ENCODE peak calls at places on chromosomes 16 and 17, in ten cellular contexts. F is suprapubic skin; K is mesenchymal stem cell; V is effector memory CD4-positive, alpha-beta T cell; G is lower lobe of right lung; H is neural progenitor cell; M is tibial nerve; S is IMR-90; N is uterus; A is spleen. T is an unnamed sample.

GRCh38 chr16:23107878-23108277 is 41.4 kb downstream of the USP31 start:
- DNase-seq in F (no peak), K (no peak), V (no peak), G (no peak), H (no peak), M (no peak), S (no peak), N (no peak), A (no peak), T (no peak)

GRCh38 chr17:64328875-64329405 is 61.7 kb downstream of the PECAM1 start:
- DNase-seq in F (no peak), K (no peak), V (no peak), G (no peak), H (no peak), M (no peak), S (no peak), N (no peak), A (no peak), T (no peak)

GRCh38 chr16:64977211-64977920 is 144.5 kb downstream of the CDH11 start:
- DNase-seq in F (no peak), K (no peak), V (no peak), G (no peak), H (no peak), M (no peak), S (no peak), N (no peak), A (no peak), T (no peak)

GRCh38 chr17:8651013-8651412 is 20.5 kb upstream of the MYH10 start:
- DNase-seq in F (no peak), K (no peak), V (no peak), G (no peak), H (no peak), M (no peak), S (no peak), N (no peak), A (no peak), T (no peak)

GRCh38 chr17:12927541-12928425 is 90.0 kb downstream of the ELAC2 start:
- DNase-seq in F (no peak), K (no peak), V (no peak), G (no peak), H (no peak), M (no peak), S (no peak), N (peak; percentile 23), A (no peak), T (peak; percentile 47)

GRCh38 chr17:75240394-75241142 is 20.8 kb downstream of the GGA3 start:
- DNase-seq in F (no peak), K (peak; percentile 48), V (no peak), G (no peak), H (peak; percentile 88), M (no peak), S (peak; percentile 20), N (no peak), A (no peak), T (no peak)

GRCh38 chr17:66978514-66979061 is 14.1 kb downstream of the CACNG4 start:
- DNase-seq in F (no peak), K (no peak), V (no peak), G (no peak), H (no peak), M (no peak), S (no peak), N (no peak), A (no peak), T (peak; percentile 77)

GRCh38 chr17:74002241-74002640 is 201.2 kb upstream of the RPL38 start:
- DNase-seq in F (no peak), K (no peak), V (no peak), G (no peak), H (no peak), M (no peak), S (no peak), N (no peak), A (no peak), T (no peak)

GRCh38 chr17:75689441-75689873 is 22.3 kb downstream of the SAP30BP start:
- DNase-seq in F (no peak), K (no peak), V (peak; percentile 8), G (no peak), H (no peak), M (no peak), S (no peak), N (no peak), A (peak; percentile 63), T (no peak)

GRCh38 chr17:80426671-80427326 is 11.8 kb downstream of the ENDOV start:
- DNase-seq in F (no peak), K (peak; percentile 72), V (peak; percentile 75), G (peak; percentile 81), H (peak; percentile 91), M (peak; percentile 52), S (peak; percentile 50), N (peak; percentile 75), A (peak; percentile 95), T (peak; percentile 81)

GRCh38 chr16:26672206-26672605 is 394.5 kb upstream of the C16orf82 start:
- DNase-seq in F (no peak), K (no peak), V (no peak), G (no peak), H (no peak), M (no peak), S (no peak), N (no peak), A (no peak), T (no peak)

GRCh38 chr16:88387177-88387576 is 4.4 kb downstream of the ZNF469 start:
- DNase-seq in F (no peak), K (no peak), V (no peak), G (peak; percentile 42), H (no peak), M (no peak), S (peak; percentile 50), N (no peak), A (no peak), T (no peak)
- H3K27me3 ChIP-seq in F (peaks cover 71% of the 10 kb centered on the region), K (no peaks in the 10 kb centered on the region), V (peaks cover 22% of the 10 kb centered on the region), G (peaks cover 34% of the 10 kb centered on the region), H (peaks cover 49% of the 10 kb centered on the region), M (peaks cover 30% of the 10 kb centered on the region), S (no peaks in the 10 kb centered on the region), N (no peaks in the 10 kb centered on the region), A (peaks cover 24% of the 10 kb centered on the region), T (peaks cover 37% of the 10 kb centered on the region)

DNA sequence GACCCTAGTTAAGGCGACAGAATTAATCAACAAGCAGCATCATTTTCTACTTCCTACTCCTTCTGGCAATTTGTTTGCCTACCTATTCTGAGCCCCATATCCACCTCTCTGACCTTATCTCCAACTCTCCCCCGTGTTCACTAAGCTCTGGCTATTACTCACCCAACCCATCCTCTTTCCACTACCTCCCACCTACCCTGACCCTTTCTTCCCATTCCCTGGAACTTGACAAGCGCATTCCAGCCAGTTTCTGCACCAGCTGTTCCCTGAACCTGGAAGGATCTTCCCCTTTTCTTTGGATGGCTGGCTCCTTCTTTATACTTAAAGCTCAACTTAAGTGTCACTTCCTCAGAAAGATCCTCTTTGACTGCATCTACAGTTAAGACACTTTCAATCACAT is 2.3 kb downstream of the DCUN1D3 start:
- DNase-seq in F (no peak), K (no peak), V (no peak), G (no peak), H (no peak), M (no peak), S (peak; percentile 7), N (no peak), A (no peak), T (no peak)
- H3K4me3 ChIP-seq in F (no peak overlapping the region), K (no peak overlapping the region), V (no peak overlapping the region), G (no peak overlapping the region), H (peak overlapping the region; percentile 89), M (peak overlapping the region; percentile 63), S (no peak overlapping the region), N (peak overlapping the region; percentile 1), A (no peak overlapping the region), T (no peak overlapping the region)

DNA sequence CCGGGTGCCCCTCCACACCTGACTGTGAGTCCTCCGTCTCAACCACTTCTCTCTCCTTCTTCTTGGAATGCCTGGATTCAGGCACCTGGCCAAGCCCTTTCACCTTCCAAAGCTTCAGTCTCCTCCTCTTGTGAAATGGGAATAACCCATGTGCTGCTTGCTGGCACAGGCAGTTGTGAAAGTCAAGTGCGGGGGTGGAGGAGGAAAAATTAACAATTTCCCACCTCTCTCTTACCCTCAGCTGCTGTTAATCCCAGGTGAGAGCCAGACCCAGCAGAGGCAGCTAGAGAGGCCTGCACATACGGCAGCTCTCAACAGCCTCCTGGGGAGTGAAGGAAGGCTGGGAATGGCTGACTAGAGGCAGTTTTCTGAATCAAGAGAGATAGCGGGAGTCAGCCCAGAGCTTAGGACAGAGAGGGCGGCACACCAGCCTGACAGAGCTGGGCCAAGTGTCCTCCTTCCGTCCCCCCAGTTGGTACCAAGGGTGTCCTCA is 77.9 kb upstream of the LGALS9 start:
- DNase-seq in F (no peak), K (no peak), V (no peak), G (no peak), H (no peak), M (no peak), S (no peak), N (peak; percentile 54), A (no peak), T (no peak)
- H3K4me1 ChIP-seq in F (peaks cover 16% of the 10 kb centered on the region), K (peaks cover 34% of the 10 kb centered on the region), V (no peaks in the 10 kb centered on the region), G (peaks cover 44% of the 10 kb centered on the region), H (no peaks in the 10 kb centered on the region), M (peaks cover 3% of the 10 kb centered on the region), S (peaks cover 30% of the 10 kb centered on the region), N (no peaks in the 10 kb centered on the region), A (peaks cover 6% of the 10 kb centered on the region), T (peaks cover 38% of the 10 kb centered on the region)

DNA sequence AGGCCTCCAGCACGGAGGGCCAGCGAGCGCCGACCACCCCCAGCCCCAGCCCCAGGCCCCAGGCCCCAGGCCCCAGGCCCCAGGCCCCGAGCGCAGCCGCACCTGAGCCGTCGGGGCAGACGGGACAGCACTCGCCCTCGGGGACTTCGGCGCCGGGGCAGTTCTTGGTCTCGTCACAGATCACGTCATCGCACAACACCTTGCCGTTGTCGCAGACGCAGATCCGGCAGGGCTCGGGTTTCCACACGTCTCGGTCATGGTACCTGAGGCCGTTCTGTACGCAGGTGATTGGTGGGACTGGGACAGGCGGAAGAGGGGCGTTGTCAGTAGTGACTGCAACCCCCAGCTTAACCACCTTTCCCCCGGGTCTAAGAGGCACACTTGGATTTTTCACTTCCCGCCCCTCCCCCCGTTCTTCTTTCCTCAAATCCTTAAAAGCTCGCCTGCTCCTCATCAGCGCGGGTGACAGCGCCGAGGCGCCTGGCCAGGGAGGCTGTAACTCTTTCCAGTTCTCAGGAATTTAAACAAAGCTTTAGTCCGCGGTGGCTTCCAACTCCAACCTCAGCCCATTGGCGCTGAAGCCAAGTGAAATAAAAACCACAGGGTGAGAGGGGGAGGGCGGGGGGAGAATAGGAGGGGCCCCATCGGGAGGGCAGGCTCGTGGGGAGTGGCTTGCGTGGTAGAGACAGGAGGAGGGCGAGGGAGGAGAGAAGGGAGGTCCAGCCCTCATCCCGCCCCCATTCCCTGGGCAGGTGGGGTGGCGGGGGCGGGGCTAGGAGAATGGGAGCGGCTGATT is 1.6 kb downstream of the COL1A1 start:
- DNase-seq in F (peak; percentile 94), K (peak; percentile 98), V (peak; percentile 79), G (peak; percentile 93), H (peak; percentile 90), M (peak; percentile 90), S (peak; percentile 93), N (peak; percentile 98), A (peak; percentile 84), T (peak; percentile 93)
- H3K27me3 ChIP-seq in F (peaks cover 19% of the 10 kb centered on the region), K (no peaks in the 10 kb centered on the region), V (peaks cover 25% of the 10 kb centered on the region), G (peaks cover 32% of the 10 kb centered on the region), H (peaks cover 53% of the 10 kb centered on the region), M (peaks cover 10% of the 10 kb centered on the region), S (no peaks in the 10 kb centered on the region), N (no peaks in the 10 kb centered on the region), A (peaks cover 32% of the 10 kb centered on the region), T (peaks cover 47% of the 10 kb centered on the region)

T was measured in heart right ventricle.